ENCODE peak calls at places on chromosomes 7 and 10, in six cellular contexts. One of them, this sample, is unnamed.

GRCh38 chr10:114504769-114505579 is 100.7 kb upstream of the AFAP1L2 start:
- DNase-seq in HFF-Myc: peak; percentile 39
- DNase-seq in activated CD8-positive, alpha-beta memory T cell treated with anti-CD3 and anti-CD28 coated beads for 24 hours: no peak
- DNase-seq in AG04449: peak; percentile 64
- DNase-seq in M059J: peak; percentile 51
- DNase-seq in HCT116: no peak
- DNase-seq in this sample: peak; percentile 9

GRCh38 chr10:131698232-131698631 is 202.6 kb upstream of the PPP2R2D start:
- DNase-seq in AG04449: no peak
- DNase-seq in activated CD8-positive, alpha-beta memory T cell treated with anti-CD3 and anti-CD28 coated beads for 24 hours: peak; percentile 15
- DNase-seq in HCT116: no peak
- DNase-seq in HFF-Myc: no peak
- DNase-seq in M059J: no peak
- DNase-seq in this sample: no peak

GRCh38 chr10:97813311-97813710 is 36.3 kb upstream of the GOLGA7B start:
- DNase-seq in HFF-Myc: no peak
- DNase-seq in AG04449: no peak
- DNase-seq in activated CD8-positive, alpha-beta memory T cell treated with anti-CD3 and anti-CD28 coated beads for 24 hours: no peak
- DNase-seq in HCT116: no peak
- DNase-seq in M059J: no peak
- DNase-seq in this sample: no peak

GRCh38 chr10:102431452-102432124 is 786 bp downstream of the CUEDC2 start:
- DNase-seq in activated CD8-positive, alpha-beta memory T cell treated with anti-CD3 and anti-CD28 coated beads for 24 hours: no peak
- DNase-seq in HFF-Myc: no peak
- DNase-seq in M059J: peak; percentile 19
- DNase-seq in AG04449: no peak
- DNase-seq in HCT116: no peak
- DNase-seq in this sample: peak; percentile 36

GRCh38 chr7:42227523-42227922 is 9.5 kb downstream of the GLI3 start:
- DNase-seq in activated CD8-positive, alpha-beta memory T cell treated with anti-CD3 and anti-CD28 coated beads for 24 hours: no peak
- DNase-seq in HFF-Myc: no peak
- DNase-seq in AG04449: no peak
- DNase-seq in M059J: no peak
- DNase-seq in HCT116: no peak
- DNase-seq in this sample: peak; percentile 30

GRCh38 chr7:29194594-29195417 is at the start of gene CHN2:
- DNase-seq in HCT116: no peak
- DNase-seq in AG04449: no peak
- DNase-seq in HFF-Myc: no peak
- DNase-seq in M059J: peak; percentile 17
- DNase-seq in activated CD8-positive, alpha-beta memory T cell treated with anti-CD3 and anti-CD28 coated beads for 24 hours: peak; percentile 80
- DNase-seq in this sample: peak; percentile 52

GRCh38 chr10:53619678-53620077 is 847.1 kb upstream of the MBL2 start:
- DNase-seq in AG04449: no peak
- DNase-seq in HFF-Myc: no peak
- DNase-seq in HCT116: no peak
- DNase-seq in M059J: no peak
- DNase-seq in activated CD8-positive, alpha-beta memory T cell treated with anti-CD3 and anti-CD28 coated beads for 24 hours: no peak
- DNase-seq in this sample: peak; percentile 7

GRCh38 chr7:78473011-78473410 is 674.4 kb downstream of the PHTF2 start:
- DNase-seq in activated CD8-positive, alpha-beta memory T cell treated with anti-CD3 and anti-CD28 coated beads for 24 hours: no peak
- DNase-seq in M059J: peak; percentile 20
- DNase-seq in HCT116: no peak
- DNase-seq in HFF-Myc: peak; percentile 20
- DNase-seq in AG04449: no peak
- DNase-seq in this sample: peak; percentile 15

GRCh38 chr7:2937701-2938513 is 93.8 kb upstream of the GNA12 start:
- DNase-seq in M059J: no peak
- DNase-seq in HCT116: no peak
- DNase-seq in AG04449: no peak
- DNase-seq in HFF-Myc: no peak
- DNase-seq in activated CD8-positive, alpha-beta memory T cell treated with anti-CD3 and anti-CD28 coated beads for 24 hours: peak; percentile 50
- DNase-seq in this sample: no peak

GRCh38 chr10:91201213-91201996 is 19.1 kb upstream of the PCGF5 start:
- DNase-seq in AG04449: no peak
- DNase-seq in activated CD8-positive, alpha-beta memory T cell treated with anti-CD3 and anti-CD28 coated beads for 24 hours: no peak
- DNase-seq in HCT116: no peak
- DNase-seq in M059J: peak; percentile 21
- DNase-seq in HFF-Myc: no peak
- DNase-seq in this sample: no peak

GRCh38 chr7:100476108-100476780 is 2.8 kb downstream of the TSC22D4 start:
- DNase-seq in HCT116: no peak
- DNase-seq in AG04449: no peak
- DNase-seq in HFF-Myc: no peak
- DNase-seq in activated CD8-positive, alpha-beta memory T cell treated with anti-CD3 and anti-CD28 coated beads for 24 hours: no peak
- DNase-seq in M059J: no peak
- DNase-seq in this sample: no peak

GRCh38 chr10:71765907-71766716 is 7.2 kb downstream of the VSIR start:
- DNase-seq in activated CD8-positive, alpha-beta memory T cell treated with anti-CD3 and anti-CD28 coated beads for 24 hours: no peak
- DNase-seq in AG04449: no peak
- DNase-seq in HCT116: no peak
- DNase-seq in HFF-Myc: no peak
- DNase-seq in M059J: no peak
- DNase-seq in this sample: no peak

GRCh38 chr10:11758527-11759236 is 16.5 kb downstream of the ECHDC3 start:
- DNase-seq in M059J: peak; percentile 4
- DNase-seq in HFF-Myc: no peak
- DNase-seq in activated CD8-positive, alpha-beta memory T cell treated with anti-CD3 and anti-CD28 coated beads for 24 hours: no peak
- DNase-seq in AG04449: no peak
- DNase-seq in HCT116: no peak
- DNase-seq in this sample: no peak

This sample was measured in kidney tubule cell.